ENCODE peak calls at places on chromosomes 11 and 22, in eight cellular contexts. K, L, Z, F, I, Q, S and U are unnamed samples.

GRCh38 chr11:28673687-28674431 is 565.7 kb downstream of the METTL15 start:
- DNase-seq in K (no peak), L (no peak), Z (no peak), F (peak; percentile 96), I (no peak), Q (no peak), S (no peak), U (peak; percentile 78)

GRCh38 chr11:34339149-34340064 is 18.4 kb downstream of the ABTB2 start:
- DNase-seq in K (no peak), L (peak; percentile 42), Z (peak; percentile 44), F (peak; percentile 37), I (no peak), Q (no peak), S (peak; percentile 54), U (no peak)

GRCh38 chr11:90204832-90205646 is 17.8 kb downstream of the CHORDC1 start:
- DNase-seq in K (no peak), L (peak; percentile 76), Z (peak; percentile 32), F (peak; percentile 67), I (no peak), Q (peak; percentile 64), S (no peak), U (peak; percentile 45)

GRCh38 chr22:38338772-38339379 is 21.6 kb upstream of the CSNK1E start:
- DNase-seq in K (no peak), L (no peak), Z (no peak), F (no peak), I (no peak), Q (no peak), S (peak; percentile 64), U (no peak)

GRCh38 chr11:126628790-126629621 is 273.5 kb downstream of the ST3GAL4 start:
- DNase-seq in K (no peak), L (peak; percentile 38), Z (no peak), F (peak; percentile 99), I (no peak), Q (no peak), S (no peak), U (peak; percentile 91)

GRCh38 chr22:46165975-46166374 is 15.6 kb downstream of the PPARA start:
- DNase-seq in K (no peak), L (peak; percentile 14), Z (no peak), F (no peak), I (no peak), Q (no peak), S (no peak), U (no peak)

GRCh38 chr22:29080061-29080975 is 7.5 kb downstream of the KREMEN1 start:
- DNase-seq in K (no peak), L (peak; percentile 19), Z (no peak), F (peak; percentile 45), I (peak; percentile 67), Q (no peak), S (no peak), U (no peak)

GRCh38 chr22:19455585-19456370 is 8.3 kb upstream of the C22orf39 start:
- DNase-seq in K (no peak), L (peak; percentile 15), Z (no peak), F (no peak), I (no peak), Q (no peak), S (no peak), U (no peak)

GRCh38 chr11:93526691-93527583 is 16.3 kb downstream of the SMCO4 start:
- DNase-seq in K (no peak), L (no peak), Z (no peak), F (no peak), I (no peak), Q (peak; percentile 49), S (no peak), U (no peak)

GRCh38 chr11:96748639-96749370 is 359.0 kb downstream of the JRKL start:
- DNase-seq in K (no peak), L (peak; percentile 54), Z (no peak), F (peak; percentile 58), I (no peak), Q (no peak), S (no peak), U (peak; percentile 32)

GRCh38 chr11:88552377-88553029 is 215.0 kb upstream of the CTSC start:
- DNase-seq in K (peak; percentile 51), L (peak; percentile 57), Z (peak; percentile 41), F (peak; percentile 56), I (no peak), Q (peak; percentile 64), S (no peak), U (peak; percentile 47)

DNA sequence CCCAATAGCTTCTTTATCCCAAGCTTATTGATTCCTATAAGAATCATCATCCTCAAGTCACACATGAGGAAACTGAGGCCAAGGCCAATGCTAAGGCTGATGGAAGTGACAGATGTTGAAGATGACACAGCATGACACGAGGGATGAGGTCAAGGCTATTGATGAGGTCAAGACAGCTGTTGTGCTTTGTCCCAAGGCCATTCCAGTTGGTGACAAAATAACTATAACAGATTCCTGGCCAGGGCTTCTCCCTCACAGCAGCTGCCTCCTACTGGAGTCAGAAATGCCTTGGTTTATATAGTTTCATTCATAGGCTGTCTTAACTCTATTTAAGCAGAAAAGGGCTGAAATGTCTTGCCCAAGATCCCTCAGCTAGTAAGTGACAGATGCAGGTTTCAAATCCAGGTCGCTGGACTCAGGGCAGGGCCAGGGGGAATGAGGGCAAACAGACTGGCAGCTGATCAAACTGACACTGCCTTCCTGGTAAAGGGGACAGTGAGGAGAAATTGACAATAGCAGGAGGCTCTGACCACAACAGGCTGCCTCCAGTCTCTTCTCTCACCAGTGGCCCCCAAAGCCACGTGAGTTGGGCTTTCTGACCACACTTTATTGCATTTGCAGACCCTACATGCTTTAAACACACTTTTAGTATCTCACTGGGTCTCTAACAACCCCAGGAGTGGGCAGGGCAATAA is 16.5 kb downstream of the MIF start:
- DNase-seq in K (no peak), L (no peak), Z (no peak), F (no peak), I (no peak), Q (no peak), S (no peak), U (no peak)
- TF ChIP-seq CTCF in K (no peak), L (no peak), Z (no peak), F (no peak), I (no peak), Q (no peak), S (no peak), U (no peak)

GRCh38 chr11:69297926-69298777 is 4.2 kb downstream of the MYEOV start:
- DNase-seq in K (peak; percentile 73), L (peak; percentile 79), Z (peak; percentile 76), F (peak; percentile 83), I (peak; percentile 78), Q (peak; percentile 57), S (no peak), U (no peak)
- H3K4me3 ChIP-seq in K (no peak overlapping the region), L (peak overlapping the region; percentile 17), Z (peak overlapping the region; percentile 24), F (peak overlapping the region; percentile 26), I (no peak overlapping the region), Q (peak overlapping the region; percentile 72), S (peak overlapping the region; percentile 40), U (no peak overlapping the region)

GRCh38 chr22:22853713-22854112 is 33.9 kb upstream of the IGLL5 start:
- DNase-seq in K (no peak), L (no peak), Z (no peak), F (no peak), I (no peak), Q (no peak), S (no peak), U (no peak)

GRCh38 chr22:22856364-22856763 is 31.3 kb upstream of the IGLL5 start:
- DNase-seq in K (no peak), L (no peak), Z (no peak), F (no peak), I (no peak), Q (peak; percentile 51), S (no peak), U (no peak)

GRCh38 chr22:22855617-22856308 is 31.9 kb upstream of the IGLL5 start:
- DNase-seq in K (no peak), L (no peak), Z (no peak), F (no peak), I (no peak), Q (peak; percentile 82), S (no peak), U (no peak)

GRCh38 chr22:22854466-22854865 is 33.1 kb upstream of the IGLL5 start:
- DNase-seq in K (no peak), L (no peak), Z (no peak), F (no peak), I (no peak), Q (no peak), S (no peak), U (no peak)

GRCh38 chr22:22855085-22855484 is 32.5 kb upstream of the IGLL5 start:
- DNase-seq in K (no peak), L (no peak), Z (no peak), F (no peak), I (no peak), Q (no peak), S (no peak), U (no peak)
- TF ChIP-seq CTCF in K (no peak), L (no peak), Z (no peak), F (no peak), I (no peak), Q (no peak), S (no peak), U (no peak)

GRCh38 chr11:118635237-118635591 is 27.8 kb downstream of the PHLDB1 start:
- DNase-seq in K (no peak), L (no peak), Z (no peak), F (no peak), I (no peak), Q (no peak), S (no peak), U (no peak)

GRCh38 chr11:118636569-118637290 is 29.3 kb downstream of the PHLDB1 start:
- DNase-seq in K (no peak), L (no peak), Z (no peak), F (no peak), I (no peak), Q (no peak), S (no peak), U (no peak)

GRCh38 chr11:118633979-118634378 is 26.6 kb downstream of the PHLDB1 start:
- DNase-seq in K (no peak), L (no peak), Z (no peak), F (peak; percentile 47), I (no peak), Q (no peak), S (no peak), U (no peak)

GRCh38 chr11:118634435-118635236 is 27.2 kb downstream of the PHLDB1 start:
- DNase-seq in K (peak; percentile 89), L (peak; percentile 81), Z (no peak), F (peak; percentile 46), I (no peak), Q (no peak), S (peak; percentile 88), U (no peak)

DNA sequence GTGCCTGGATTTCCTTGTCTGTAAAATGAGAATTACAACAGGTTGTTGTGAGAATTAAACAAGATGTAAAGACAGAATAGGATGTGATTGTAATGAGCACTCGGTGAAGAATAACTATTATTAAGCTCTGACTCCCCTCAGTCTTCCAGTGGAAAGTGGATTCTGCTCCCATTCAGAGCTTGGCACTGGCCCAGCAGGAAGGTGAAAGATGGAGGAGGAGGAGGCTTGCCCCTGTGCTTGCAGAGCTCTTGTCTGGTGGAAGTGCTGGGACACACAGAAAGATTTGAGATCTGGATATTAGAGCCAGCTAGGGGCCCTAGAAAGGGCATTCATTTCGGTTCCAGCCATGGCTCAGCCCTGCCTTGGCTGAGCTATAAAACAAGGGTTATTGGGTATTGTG is 28.2 kb downstream of the PHLDB1 start:
- DNase-seq in K (no peak), L (no peak), Z (no peak), F (no peak), I (no peak), Q (no peak), S (no peak), U (no peak)
- H3K4me3 ChIP-seq in K (no peak overlapping the region), L (no peak overlapping the region), Z (no peak overlapping the region), F (no peak overlapping the region), I (no peak overlapping the region), Q (no peak overlapping the region), S (no peak overlapping the region), U (no peak overlapping the region)